ENCODE peak calls at places on chromosomes 12 and 14, in six cellular contexts. G is GM23338; L is GM12865; U is AG04450; P is stomach; J is CD8-positive, alpha-beta T cell. B is an unnamed sample.

GRCh38 chr12:127810026-127810425 is 456.9 kb upstream of the TMEM132C start:
- DNase-seq in P (no peak), U (no peak), J (no peak), L (no peak), G (no peak), B (peak)

GRCh38 chr14:97056086-97056485 is 258.9 kb downstream of the VRK1 start:
- DNase-seq in L (no peak), G (peak), P (no peak), J (peak), U (no peak), B (no peak)

GRCh38 chr14:100734031-100734990 is 7.6 kb downstream of the DLK1 start:
- DNase-seq in J (no peak), P (no peak), U (no peak), L (no peak), G (no peak), B (no peak)

GRCh38 chr12:94109154-94109553 is 39.2 kb upstream of the PLXNC1 start:
- DNase-seq in J (no peak), L (peak), G (no peak), P (no peak), U (peak), B (no peak)

GRCh38 chr12:112087851-112088250 is 20.7 kb downstream of the NAA25 start:
- DNase-seq in L (no peak), J (no peak), U (no peak), G (no peak), P (no peak), B (no peak)

GRCh38 chr12:14190694-14191093 is 174.8 kb upstream of the ATF7IP start:
- DNase-seq in G (no peak), J (no peak), P (no peak), U (no peak), L (no peak), B (no peak)

GRCh38 chr12:64666054-64666914 is 56.0 kb downstream of the RASSF3 start:
- DNase-seq in J (no peak), U (no peak), G (no peak), P (no peak), L (peak), B (no peak)

GRCh38 chr14:22105643-22106042 is 432.0 kb upstream of the OR4E1 start:
- DNase-seq in J (no peak), G (no peak), P (no peak), U (no peak), L (no peak), B (no peak)

GRCh38 chr14:85535316-85535715 is 5.4 kb downstream of the FLRT2 start:
- DNase-seq in U (no peak), L (no peak), P (no peak), J (no peak), G (no peak), B (no peak)

GRCh38 chr12:21774358-21775129 is at the start of gene KCNJ8:
- DNase-seq in P (peak), J (no peak), L (no peak), G (peak), U (peak), B (peak)

GRCh38 chr14:58077621-58078020 is 74.4 kb downstream of the ARMH4 start:
- DNase-seq in P (no peak), G (peak), U (no peak), L (no peak), J (no peak), B (peak)

GRCh38 chr12:116559330-116560080 is at the start of gene MAP1LC3B2:
- DNase-seq in P (peak), L (peak), U (no peak), G (peak), J (peak), B (peak)

GRCh38 chr12:117279606-117280005 is 81.8 kb downstream of the NOS1 start:
- DNase-seq in U (no peak), G (peak), L (peak), P (no peak), J (no peak), B (no peak)

GRCh38 chr12:106682594-106683234 is 91.8 kb upstream of the RIC8B start:
- DNase-seq in G (peak), L (peak), U (no peak), J (no peak), P (no peak), B (no peak)

GRCh38 chr14:21101802-21102413 is 1.0 kb downstream of the TMEM253 start:
- DNase-seq in L (no peak), J (no peak), P (no peak), U (no peak), G (no peak), B (no peak)

GRCh38 chr14:21100931-21101330 is at the start of gene TMEM253:
- DNase-seq in U (no peak), P (no peak), L (no peak), J (no peak), G (no peak), B (no peak)

GRCh38 chr14:21103165-21103709 is 2.4 kb downstream of the TMEM253 start:
- DNase-seq in U (no peak), J (no peak), P (no peak), G (peak), L (no peak), B (no peak)

GRCh38 chr14:21103710-21104447 is 3.0 kb downstream of the TMEM253 start:
- DNase-seq in J (peak), U (peak), G (peak), L (peak), P (peak), B (peak)

DNA sequence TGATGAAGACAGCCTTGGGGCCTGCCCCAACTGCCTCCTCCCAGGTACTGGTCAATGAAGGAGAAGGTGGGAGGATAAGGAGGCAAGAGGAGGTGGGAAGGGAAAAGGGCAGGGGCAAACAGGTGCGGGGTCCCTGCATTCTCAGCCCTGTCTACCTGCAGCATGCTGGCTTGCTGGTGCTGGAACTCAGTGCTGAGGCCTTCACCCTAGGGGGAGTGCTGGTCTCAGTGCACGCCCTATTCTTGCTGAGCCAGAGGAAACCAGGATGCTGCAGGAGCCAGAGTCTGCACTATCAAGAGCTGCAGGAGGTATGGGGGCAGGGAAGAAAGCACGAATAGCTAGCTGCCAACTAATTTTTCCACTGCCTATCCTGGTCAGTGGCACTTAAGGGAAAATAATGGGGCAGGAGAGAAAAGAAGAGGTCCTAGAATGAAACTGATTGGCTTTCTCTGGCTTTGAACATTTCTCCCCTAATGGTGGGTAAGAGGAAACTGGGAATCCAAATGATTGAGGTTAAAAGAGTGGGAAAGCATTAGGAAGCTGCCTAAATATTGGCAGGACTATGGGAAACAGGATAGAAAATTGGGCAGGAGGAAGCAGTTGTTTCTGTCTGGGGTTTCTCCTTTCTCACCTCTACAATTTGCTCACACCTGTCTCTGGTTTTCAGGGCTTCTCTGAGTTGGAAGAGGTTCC is 1.8 kb downstream of the TMEM253 start:
- DNase-seq in J (no peak), L (no peak), U (no peak), G (peak), P (no peak), B (no peak)
- H3K4me3 ChIP-seq in J (no peak), L (peak), U (peak), G (peak), P (no peak), B (peak)

DNA sequence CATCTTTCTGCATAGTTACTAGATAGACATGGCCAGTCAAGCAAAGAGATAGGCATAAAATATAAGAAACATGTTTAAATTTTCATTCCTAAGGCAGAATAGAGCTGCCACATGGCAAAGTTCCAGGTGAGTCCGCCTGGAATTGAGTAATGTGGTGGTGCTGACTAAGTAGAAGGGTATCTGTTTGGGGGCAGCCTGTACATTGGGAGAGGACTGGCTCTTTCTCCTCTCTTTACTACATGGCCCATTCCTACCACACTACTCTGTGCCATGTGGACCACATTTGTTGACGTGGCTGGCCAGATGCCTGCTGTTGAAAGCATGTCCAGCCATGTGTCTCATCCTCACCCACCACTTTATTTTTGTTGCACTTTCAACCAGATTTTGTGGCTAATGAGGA is 354.0 kb downstream of the ETNK1 start:
- DNase-seq in L (no peak), P (no peak), U (peak), G (no peak), J (no peak), B (peak)
- TF ChIP-seq CTCF in L (no peak), P (no peak), U (no peak), G (no peak), J (no peak), B (no peak)

GRCh38 chr14:95875831-95876768 is 532 bp upstream of the TUNAR start:
- DNase-seq in L (no peak), J (no peak), G (peak), U (no peak), P (no peak), B (no peak)

GRCh38 chr14:95877633-95878032 is 1.0 kb downstream of the TUNAR start:
- DNase-seq in G (no peak), U (no peak), P (no peak), J (no peak), L (no peak), B (no peak)

GRCh38 chr14:95871531-95871930 is 5.1 kb upstream of the TUNAR start:
- DNase-seq in P (no peak), G (no peak), U (no peak), L (no peak), J (no peak), B (no peak)

GRCh38 chr14:95872777-95873176 is 3.9 kb upstream of the TUNAR start:
- DNase-seq in J (no peak), L (no peak), P (no peak), U (no peak), G (no peak), B (no peak)

GRCh38 chr14:95876769-95877490 is at the start of gene TUNAR:
- DNase-seq in L (no peak), P (no peak), J (no peak), U (no peak), G (peak), B (no peak)
- H3K4me3 ChIP-seq in L (no peak), P (peak), J (no peak), U (no peak), G (peak), B (peak)

GRCh38 chr12:65876898-65877721 is 52.8 kb downstream of the HMGA2 start:
- DNase-seq in J (no peak), G (peak), P (peak), U (no peak), L (peak), B (no peak)

GRCh38 chr12:65877836-65878235 is 53.6 kb downstream of the HMGA2 start:
- DNase-seq in U (no peak), P (no peak), L (no peak), G (no peak), J (no peak), B (no peak)

GRCh38 chr12:65875635-65876034 is 51.4 kb downstream of the HMGA2 start:
- DNase-seq in G (no peak), P (no peak), J (no peak), L (no peak), U (no peak), B (no peak)

GRCh38 chr12:65879878-65880277 is 55.6 kb downstream of the HMGA2 start:
- DNase-seq in U (peak), L (no peak), J (no peak), P (no peak), G (no peak), B (peak)

DNA sequence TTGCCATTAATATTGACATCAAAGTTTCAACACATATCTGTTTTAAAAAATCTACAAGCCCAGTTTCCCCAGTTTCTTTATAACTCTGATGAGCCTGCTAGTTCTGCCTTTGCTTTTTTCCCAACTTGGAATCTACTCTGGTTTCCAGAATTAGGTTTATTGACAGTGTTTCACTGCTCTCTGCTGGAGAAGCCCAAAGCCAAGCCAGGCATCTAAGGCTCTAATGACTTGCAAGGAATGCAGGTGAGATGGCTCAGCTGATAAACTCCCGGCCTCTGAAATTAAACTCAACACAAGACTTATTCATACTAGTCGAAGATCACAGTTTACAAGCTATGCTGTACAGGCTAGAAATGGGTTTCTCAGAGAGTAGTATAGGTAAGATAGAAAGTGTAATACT is 54.3 kb downstream of the HMGA2 start:
- DNase-seq in L (no peak), U (no peak), G (peak), P (no peak), J (no peak), B (no peak)
- TF ChIP-seq CTCF in L (no peak), U (peak), G (peak), P (peak), J (no peak), B (peak)

DNA sequence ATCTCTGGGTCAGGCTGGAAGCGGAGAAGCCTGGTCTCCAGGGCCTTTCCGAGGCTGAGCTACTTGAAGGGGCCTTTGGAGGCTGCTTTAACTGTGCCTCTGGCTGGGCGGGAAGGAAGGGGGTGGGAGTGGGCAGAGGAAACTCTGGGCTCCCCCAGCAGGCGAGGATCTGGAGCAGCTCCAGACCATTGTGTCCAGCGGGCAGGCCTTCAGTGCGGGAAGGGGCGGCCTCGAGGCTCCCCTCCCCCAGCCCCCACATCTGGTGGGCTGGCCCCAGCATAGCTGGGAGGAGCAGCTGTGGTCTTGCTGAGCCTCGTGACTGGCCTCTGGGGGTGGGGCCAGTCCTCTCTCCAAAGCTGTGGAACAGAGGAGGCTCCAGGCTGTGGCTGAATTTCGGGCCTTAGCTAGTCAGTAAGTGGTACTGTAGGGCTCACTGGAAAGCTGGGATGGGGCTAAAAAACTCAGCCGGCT is 3.4 kb downstream of the TAMALIN start:
- DNase-seq in G (peak), L (no peak), U (peak), P (peak), J (no peak), B (peak)
- H3K4me3 ChIP-seq in G (peak), L (no peak), U (peak), P (no peak), J (no peak), B (peak)

GRCh38 chr14:59101441-59101840 is 87.0 kb upstream of the DAAM1 start:
- DNase-seq in L (no peak), P (no peak), J (no peak), U (no peak), G (no peak), B (peak)

GRCh38 chr14:59103396-59103795 is 85.1 kb upstream of the DAAM1 start:
- DNase-seq in L (no peak), P (no peak), J (no peak), G (no peak), U (no peak), B (no peak)

GRCh38 chr14:59098377-59098776 is 90.1 kb upstream of the DAAM1 start:
- DNase-seq in J (no peak), P (no peak), U (peak), L (no peak), G (no peak), B (no peak)

GRCh38 chr14:59097681-59098080 is 90.8 kb upstream of the DAAM1 start:
- DNase-seq in J (no peak), P (no peak), L (no peak), U (no peak), G (no peak), B (no peak)

DNA sequence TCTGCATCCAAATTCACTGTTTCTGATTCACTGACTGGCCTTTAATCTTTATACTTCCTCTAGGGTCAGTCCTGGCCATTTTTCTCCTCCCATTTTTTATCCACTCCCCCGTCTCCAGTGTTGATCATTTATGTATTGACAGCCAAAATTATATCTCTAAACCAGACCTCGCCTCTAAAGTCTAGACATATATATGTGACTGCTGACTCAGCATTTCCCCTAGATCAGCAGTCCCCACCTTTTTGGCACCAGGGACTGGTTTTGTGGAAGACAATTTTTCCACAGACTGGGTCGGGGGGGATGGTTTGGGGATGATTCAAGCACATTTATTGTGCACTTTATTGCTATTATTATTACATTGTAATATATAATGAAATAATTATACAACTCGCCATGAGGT is 88.3 kb upstream of the DAAM1 start:
- DNase-seq in J (no peak), L (no peak), P (no peak), G (no peak), U (no peak), B (no peak)
- TF ChIP-seq CTCF in J (no peak), L (no peak), P (no peak), G (no peak), U (no peak), B (no peak)

GRCh38 chr12:7935773-7936581 is at the start of gene SLC2A3:
- DNase-seq in P (peak), L (peak), J (peak), U (peak), G (peak), B (peak)

GRCh38 chr12:7934560-7935463 is 1.2 kb downstream of the SLC2A3 start:
- DNase-seq in G (no peak), J (no peak), L (peak), P (no peak), U (no peak), B (no peak)

GRCh38 chr12:7934153-7934552 is 1.8 kb downstream of the SLC2A3 start:
- DNase-seq in J (no peak), P (no peak), U (no peak), G (no peak), L (peak), B (no peak)

GRCh38 chr12:7933255-7933726 is 2.7 kb downstream of the SLC2A3 start:
- DNase-seq in P (peak), U (peak), J (peak), G (peak), L (peak), B (peak)

DNA sequence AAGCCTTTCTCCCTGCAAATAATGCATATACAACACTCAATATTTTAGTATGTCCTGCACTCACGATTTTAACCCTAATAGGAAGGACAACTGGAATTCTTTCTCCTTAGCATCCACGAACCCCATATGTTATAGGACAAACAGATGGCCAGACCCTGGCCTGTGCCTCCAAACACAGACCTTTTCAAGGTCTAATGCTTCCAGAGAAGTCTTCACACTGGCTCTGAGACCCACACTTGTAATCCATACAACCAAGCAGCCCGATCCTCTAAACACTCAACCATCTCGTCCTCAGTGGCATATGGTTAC is 569 bp downstream of the SLC2A3 start:
- DNase-seq in G (no peak), P (no peak), L (peak), J (no peak), U (no peak), B (no peak)
- H3K4me3 ChIP-seq in G (peak), P (peak), L (peak), J (peak), U (peak), B (peak)

GRCh38 chr12:60106207-60106606 is 510.4 kb downstream of the SLC16A7 start:
- DNase-seq in G (no peak), U (no peak), J (no peak), P (no peak), L (no peak), B (peak)
- TF ChIP-seq CTCF in G (peak), U (peak), J (no peak), P (no peak), L (no peak), B (no peak)